ENCODE peak calls at places on chromosomes 13 and 19, in eight cellular contexts. F is A549, Q is AG04450, H is neural progenitor cell, J is stomach, G is tibial nerve, C is A673, M is astrocyte of the cerebellum. U is an unnamed sample.

GRCh38 chr19:18420931-18421330 is 1.7 kb downstream of the SSBP4 start:
- DNase-seq in F (no peak), Q (no peak), H (no peak), J (no peak), G (no peak), C (no peak), M (no peak), U (no peak)

GRCh38 chr19:46731584-46731983 is 14.3 kb upstream of the FKRP start:
- DNase-seq in F (no peak), Q (no peak), H (no peak), J (no peak), G (no peak), C (no peak), M (no peak), U (no peak)

GRCh38 chr13:104650426-104650825 is 1584.2 kb upstream of the SLC10A2 start:
- DNase-seq in F (no peak), Q (no peak), H (no peak), J (no peak), G (no peak), C (no peak), M (no peak), U (no peak)

GRCh38 chr13:42876270-42876714 is 94.9 kb downstream of the FAM216B start:
- DNase-seq in F (no peak), Q (no peak), H (no peak), J (no peak), G (no peak), C (no peak), M (no peak), U (no peak)

GRCh38 chr13:111031531-111031961 is 83.6 kb upstream of the ARHGEF7 start:
- DNase-seq in F (no peak), Q (no peak), H (no peak), J (no peak), G (no peak), C (no peak), M (no peak), U (peak)

GRCh38 chr19:35262101-35262761 is 6.5 kb upstream of the USF2 start:
- DNase-seq in F (no peak), Q (no peak), H (no peak), J (peak), G (peak), C (no peak), M (no peak), U (no peak)

GRCh38 chr13:102323012-102323411 is 78.8 kb downstream of the FGF14 start:
- DNase-seq in F (no peak), Q (no peak), H (no peak), J (no peak), G (no peak), C (peak), M (no peak), U (no peak)

GRCh38 chr13:113981201-113981605 is 7.3 kb upstream of the C13orf46 start:
- DNase-seq in F (peak), Q (no peak), H (no peak), J (peak), G (peak), C (peak), M (peak), U (no peak)

GRCh38 chr13:107351305-107351704 is 783.4 kb upstream of the ARGLU1 start:
- DNase-seq in F (no peak), Q (no peak), H (peak), J (no peak), G (no peak), C (peak), M (no peak), U (no peak)

GRCh38 chr13:35470671-35471465 is 5.6 kb downstream of the MAB21L1 start:
- DNase-seq in F (no peak), Q (no peak), H (peak), J (no peak), G (peak), C (no peak), M (no peak), U (no peak)

GRCh38 chr13:27289016-27289665 is 18.5 kb downstream of the RASL11A start:
- DNase-seq in F (no peak), Q (no peak), H (no peak), J (no peak), G (no peak), C (no peak), M (no peak), U (no peak)

GRCh38 chr13:94369862-94370491 is 109.5 kb downstream of the DCT start:
- DNase-seq in F (no peak), Q (peak), H (no peak), J (no peak), G (no peak), C (no peak), M (no peak), U (no peak)

GRCh38 chr13:74409551-74409950 is 275.3 kb upstream of the KLF12 start:
- DNase-seq in F (no peak), Q (no peak), H (no peak), J (no peak), G (no peak), C (no peak), M (no peak), U (no peak)

GRCh38 chr19:1113278-1113985 is 9.6 kb downstream of the GPX4 start:
- DNase-seq in F (peak), Q (peak), H (peak), J (peak), G (peak), C (peak), M (peak), U (peak)

GRCh38 chr13:20403826-20404225 is 121.8 kb downstream of the CRYL1 start:
- DNase-seq in F (no peak), Q (no peak), H (no peak), J (peak), G (no peak), C (no peak), M (no peak), U (no peak)

GRCh38 chr13:109737606-109738005 is 48.8 kb downstream of the IRS2 start:
- DNase-seq in F (no peak), Q (no peak), H (no peak), J (no peak), G (no peak), C (no peak), M (no peak), U (no peak)

GRCh38 chr13:42696191-42696590 is 85.2 kb upstream of the FAM216B start:
- DNase-seq in F (no peak), Q (peak), H (no peak), J (no peak), G (no peak), C (no peak), M (peak), U (peak)

GRCh38 chr19:53193534-53194222 is 520 bp upstream of the ZNF665 start:
- DNase-seq in F (no peak), Q (no peak), H (no peak), J (no peak), G (no peak), C (no peak), M (no peak), U (no peak)

GRCh38 chr13:44181938-44182337 is 191.7 kb upstream of the SERP2 start:
- DNase-seq in F (no peak), Q (no peak), H (no peak), J (no peak), G (no peak), C (no peak), M (no peak), U (no peak)

GRCh38 chr19:7921302-7921954 is 1.3 kb downstream of the SNAPC2 start:
- DNase-seq in F (no peak), Q (no peak), H (no peak), J (no peak), G (no peak), C (no peak), M (no peak), U (no peak)

GRCh38 chr13:77523834-77524728 is 11.4 kb upstream of the SCEL start:
- DNase-seq in F (no peak), Q (no peak), H (no peak), J (no peak), G (no peak), C (no peak), M (no peak), U (no peak)

GRCh38 chr13:109154146-109154545 is 524.7 kb downstream of the MYO16 start:
- DNase-seq in F (peak), Q (no peak), H (no peak), J (no peak), G (no peak), C (no peak), M (no peak), U (no peak)

GRCh38 chr13:94641432-94641941 is 39.8 kb downstream of the GPR180 start:
- DNase-seq in F (peak), Q (peak), H (no peak), J (no peak), G (no peak), C (peak), M (peak), U (peak)

GRCh38 chr19:33094504-33095067 is 13.6 kb downstream of the GPATCH1 start:
- DNase-seq in F (no peak), Q (no peak), H (no peak), J (no peak), G (no peak), C (no peak), M (no peak), U (no peak)

GRCh38 chr19:22502766-22503165 is 80.6 kb upstream of the ZNF98 start:
- DNase-seq in F (no peak), Q (no peak), H (no peak), J (no peak), G (no peak), C (no peak), M (no peak), U (no peak)

GRCh38 chr19:38745316-38745715 is 1.0 kb upstream of the CAPN12 start:
- DNase-seq in F (no peak), Q (no peak), H (no peak), J (no peak), G (no peak), C (no peak), M (no peak), U (no peak)

DNA sequence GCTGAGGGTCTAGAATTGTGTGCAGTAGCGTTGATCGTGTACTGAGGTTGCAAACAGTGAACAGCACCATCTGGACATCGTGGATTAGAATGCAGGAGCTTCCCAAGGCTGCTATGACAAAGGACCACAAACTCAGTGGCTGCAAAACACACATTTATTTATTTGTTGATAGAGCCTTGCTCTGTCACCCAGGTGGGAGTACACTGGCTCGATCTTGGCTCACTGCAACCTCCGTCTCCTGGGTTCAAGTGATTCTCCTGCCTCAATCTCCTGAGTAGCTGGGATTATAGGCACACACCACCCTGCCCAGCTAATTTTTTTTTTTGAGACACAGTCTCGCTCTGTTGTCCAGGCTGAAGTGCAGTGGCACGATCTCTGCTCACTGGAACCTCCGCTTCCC is 2.3 kb upstream of the UHRF1 start:
- DNase-seq in F (no peak), Q (no peak), H (no peak), J (no peak), G (no peak), C (no peak), M (no peak), U (no peak)
- TF ChIP-seq CTCF in F (no peak), Q (no peak), H (no peak), J (no peak), G (no peak), C (no peak), M (no peak), U (no peak)

DNA sequence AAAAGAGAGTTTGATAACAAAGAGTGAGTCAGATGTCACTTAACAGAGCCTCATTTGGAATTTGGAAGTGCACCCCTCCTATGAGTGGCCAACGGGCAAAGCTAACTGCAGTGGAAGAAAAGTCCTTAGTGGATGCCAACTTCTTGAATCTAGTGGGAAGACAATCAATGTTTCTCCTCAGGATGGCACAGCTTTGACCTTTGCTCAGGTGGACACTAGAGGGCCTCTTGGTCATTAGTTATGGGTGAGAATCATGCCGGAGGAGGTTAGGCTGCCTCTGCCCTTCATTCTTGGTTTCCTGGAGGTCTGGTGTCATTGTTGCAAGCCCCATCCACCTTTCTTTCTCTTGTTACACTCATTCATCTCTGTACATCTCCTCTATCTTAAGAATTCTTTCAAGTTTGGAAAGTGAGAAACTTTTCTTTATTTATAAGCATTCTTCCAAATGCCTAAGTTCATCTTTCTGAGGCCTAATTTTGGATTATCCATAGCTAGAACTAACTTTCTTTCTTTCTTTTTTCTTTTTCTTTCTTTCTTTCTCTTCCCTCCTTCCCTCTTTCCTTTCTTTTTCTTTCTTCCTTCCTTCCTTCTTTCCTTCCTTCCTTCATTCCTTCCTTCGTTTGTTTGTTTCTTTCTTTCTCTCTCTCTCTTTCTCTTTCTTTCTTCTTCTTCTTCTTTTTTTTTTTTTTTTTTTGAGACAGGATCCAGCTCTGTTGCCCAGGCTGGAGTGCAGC is 327.2 kb upstream of the TSHZ3 start:
- DNase-seq in F (peak), Q (no peak), H (peak), J (no peak), G (no peak), C (no peak), M (no peak), U (no peak)
- TF ChIP-seq CTCF in F (no peak), Q (no peak), H (peak), J (no peak), G (no peak), C (peak), M (peak), U (no peak)

GRCh38 chr13:24625324-24625723 is 54.9 kb upstream of the ATP12A start:
- DNase-seq in F (no peak), Q (no peak), H (no peak), J (no peak), G (no peak), C (no peak), M (no peak), U (no peak)

GRCh38 chr13:24625870-24626419 is 54.3 kb upstream of the ATP12A start:
- DNase-seq in F (no peak), Q (no peak), H (no peak), J (peak), G (no peak), C (no peak), M (no peak), U (no peak)

GRCh38 chr13:24627864-24628418 is 52.3 kb upstream of the ATP12A start:
- DNase-seq in F (no peak), Q (no peak), H (no peak), J (no peak), G (no peak), C (peak), M (no peak), U (no peak)

GRCh38 chr13:24626449-24626848 is 53.8 kb upstream of the ATP12A start:
- DNase-seq in F (no peak), Q (no peak), H (no peak), J (peak), G (no peak), C (no peak), M (no peak), U (no peak)

GRCh38 chr13:24627090-24627714 is 53.0 kb upstream of the ATP12A start:
- DNase-seq in F (peak), Q (no peak), H (peak), J (peak), G (no peak), C (no peak), M (no peak), U (no peak)
- TF ChIP-seq CTCF in F (peak), Q (peak), H (peak), J (no peak), G (peak), C (peak), M (peak), U (peak)

GRCh38 chr19:50159078-50159477 is 4.0 kb downstream of the IZUMO2 start:
- DNase-seq in F (no peak), Q (no peak), H (no peak), J (no peak), G (no peak), C (no peak), M (no peak), U (no peak)
- TF ChIP-seq CTCF in F (no peak), Q (no peak), H (no peak), J (no peak), G (no peak), C (no peak), M (no peak), U (no peak)

GRCh38 chr13:65656740-65657329 is 1573.3 kb downstream of the PCDH9 start:
- DNase-seq in F (peak), Q (no peak), H (no peak), J (no peak), G (no peak), C (peak), M (no peak), U (no peak)
- TF ChIP-seq CTCF in F (peak), Q (peak), H (peak), J (no peak), G (peak), C (peak), M (peak), U (peak)

GRCh38 chr13:49652691-49653305 is 24.5 kb downstream of the ARL11 start:
- DNase-seq in F (peak), Q (no peak), H (peak), J (peak), G (no peak), C (peak), M (no peak), U (no peak)

GRCh38 chr13:49649963-49650312 is 21.6 kb downstream of the ARL11 start:
- DNase-seq in F (no peak), Q (no peak), H (no peak), J (no peak), G (no peak), C (no peak), M (no peak), U (no peak)

GRCh38 chr13:49651775-49652690 is 23.7 kb downstream of the ARL11 start:
- DNase-seq in F (no peak), Q (no peak), H (no peak), J (no peak), G (no peak), C (no peak), M (no peak), U (no peak)

GRCh38 chr13:49646688-49647087 is 18.4 kb downstream of the ARL11 start:
- DNase-seq in F (no peak), Q (no peak), H (no peak), J (no peak), G (no peak), C (no peak), M (no peak), U (no peak)

GRCh38 chr13:49649244-49649962 is 21.1 kb downstream of the ARL11 start:
- DNase-seq in F (peak), Q (no peak), H (peak), J (no peak), G (no peak), C (peak), M (no peak), U (no peak)
- TF ChIP-seq CTCF in F (peak), Q (peak), H (peak), J (no peak), G (no peak), C (peak), M (peak), U (peak)

U was measured in BJ.